ENCODE peak calls at places on chromosomes 4 and X, in nine cellular contexts. One of them, this sample, is unnamed.

GRCh38 chrX:131792789-131793462 is 230.2 kb upstream of the STK26 start:
- DNase-seq in activated B cell treated with CpG ODN at 0.5 μM for 24 hours: no peak
- DNase-seq in B cell: peak; percentile 59
- DNase-seq in spleen: peak; percentile 88
- DNase-seq in foreskin fibroblast: peak; percentile 26
- DNase-seq in fibroblast of villous mesenchyme: peak; percentile 97
- DNase-seq in endothelial cell of umbilical vein: no peak
- DNase-seq in heart left ventricle: peak; percentile 90
- DNase-seq in neural crest cell: no peak
- DNase-seq in this sample: no peak

GRCh38 chr4:42709392-42710065 is 52.6 kb upstream of the ATP8A1 start:
- DNase-seq in activated B cell treated with CpG ODN at 0.5 μM for 24 hours: no peak
- DNase-seq in B cell: no peak
- DNase-seq in spleen: no peak
- DNase-seq in foreskin fibroblast: no peak
- DNase-seq in fibroblast of villous mesenchyme: no peak
- DNase-seq in endothelial cell of umbilical vein: no peak
- DNase-seq in heart left ventricle: no peak
- DNase-seq in neural crest cell: no peak
- DNase-seq in this sample: no peak

GRCh38 chr4:74284074-74284473 is 24.2 kb upstream of the EPGN start:
- DNase-seq in activated B cell treated with CpG ODN at 0.5 μM for 24 hours: no peak
- DNase-seq in B cell: no peak
- DNase-seq in spleen: no peak
- DNase-seq in foreskin fibroblast: peak; percentile 55
- DNase-seq in fibroblast of villous mesenchyme: peak; percentile 18
- DNase-seq in endothelial cell of umbilical vein: no peak
- DNase-seq in heart left ventricle: no peak
- DNase-seq in neural crest cell: no peak
- DNase-seq in this sample: no peak

GRCh38 chrX:41600266-41600665 is 88.5 kb upstream of the GPR34 start:
- DNase-seq in activated B cell treated with CpG ODN at 0.5 μM for 24 hours: no peak
- DNase-seq in B cell: no peak
- DNase-seq in spleen: no peak
- DNase-seq in foreskin fibroblast: peak; percentile 29
- DNase-seq in fibroblast of villous mesenchyme: peak; percentile 35
- DNase-seq in endothelial cell of umbilical vein: peak; percentile 7
- DNase-seq in heart left ventricle: no peak
- DNase-seq in neural crest cell: no peak
- DNase-seq in this sample: no peak

GRCh38 chr4:25817059-25817681 is 45.6 kb downstream of the SEL1L3 start:
- DNase-seq in activated B cell treated with CpG ODN at 0.5 μM for 24 hours: no peak
- DNase-seq in B cell: no peak
- DNase-seq in spleen: no peak
- DNase-seq in foreskin fibroblast: no peak
- DNase-seq in fibroblast of villous mesenchyme: no peak
- DNase-seq in endothelial cell of umbilical vein: no peak
- DNase-seq in heart left ventricle: no peak
- DNase-seq in neural crest cell: no peak
- DNase-seq in this sample: no peak

GRCh38 chr4:6472387-6473263 is at the start of gene PPP2R2C:
- DNase-seq in activated B cell treated with CpG ODN at 0.5 μM for 24 hours: peak; percentile 12
- DNase-seq in B cell: peak; percentile 22
- DNase-seq in spleen: peak; percentile 65
- DNase-seq in foreskin fibroblast: no peak
- DNase-seq in fibroblast of villous mesenchyme: no peak
- DNase-seq in endothelial cell of umbilical vein: no peak
- DNase-seq in heart left ventricle: no peak
- DNase-seq in neural crest cell: no peak
- DNase-seq in this sample: peak; percentile 57

GRCh38 chrX:42680651-42681050 is 97.3 kb downstream of the PPP1R2C start:
- DNase-seq in activated B cell treated with CpG ODN at 0.5 μM for 24 hours: no peak
- DNase-seq in B cell: no peak
- DNase-seq in spleen: no peak
- DNase-seq in foreskin fibroblast: no peak
- DNase-seq in fibroblast of villous mesenchyme: peak; percentile 56
- DNase-seq in endothelial cell of umbilical vein: peak; percentile 85
- DNase-seq in heart left ventricle: no peak
- DNase-seq in neural crest cell: no peak
- DNase-seq in this sample: no peak

GRCh38 chr4:112726041-112726440 is 89.1 kb downstream of the LARP7 start:
- DNase-seq in activated B cell treated with CpG ODN at 0.5 μM for 24 hours: no peak
- DNase-seq in B cell: no peak
- DNase-seq in spleen: no peak
- DNase-seq in foreskin fibroblast: no peak
- DNase-seq in fibroblast of villous mesenchyme: no peak
- DNase-seq in endothelial cell of umbilical vein: no peak
- DNase-seq in heart left ventricle: no peak
- DNase-seq in neural crest cell: no peak
- DNase-seq in this sample: no peak

GRCh38 chr4:25814323-25814722 is 48.5 kb downstream of the SEL1L3 start:
- DNase-seq in activated B cell treated with CpG ODN at 0.5 μM for 24 hours: no peak
- DNase-seq in B cell: no peak
- DNase-seq in spleen: no peak
- DNase-seq in foreskin fibroblast: no peak
- DNase-seq in fibroblast of villous mesenchyme: no peak
- DNase-seq in endothelial cell of umbilical vein: peak; percentile 67
- DNase-seq in heart left ventricle: peak; percentile 41
- DNase-seq in neural crest cell: no peak
- DNase-seq in this sample: no peak

GRCh38 chr4:92305148-92305877 is 1.5 kb downstream of the GRID2 start:
- DNase-seq in activated B cell treated with CpG ODN at 0.5 μM for 24 hours: no peak
- DNase-seq in B cell: peak; percentile 19
- DNase-seq in spleen: no peak
- DNase-seq in foreskin fibroblast: peak; percentile 4
- DNase-seq in fibroblast of villous mesenchyme: peak; percentile 7
- DNase-seq in endothelial cell of umbilical vein: peak; percentile 67
- DNase-seq in heart left ventricle: peak; percentile 49
- DNase-seq in neural crest cell: peak; percentile 72
- DNase-seq in this sample: peak; percentile 81

GRCh38 chr4:151530783-151531182 is 121.8 kb downstream of the FHIP1A start:
- DNase-seq in activated B cell treated with CpG ODN at 0.5 μM for 24 hours: no peak
- DNase-seq in B cell: no peak
- DNase-seq in spleen: no peak
- DNase-seq in foreskin fibroblast: no peak
- DNase-seq in fibroblast of villous mesenchyme: peak; percentile 10
- DNase-seq in endothelial cell of umbilical vein: no peak
- DNase-seq in heart left ventricle: no peak
- DNase-seq in neural crest cell: no peak
- DNase-seq in this sample: no peak

GRCh38 chrX:8849462-8849861 is 48.3 kb upstream of the FAM9A start:
- DNase-seq in activated B cell treated with CpG ODN at 0.5 μM for 24 hours: no peak
- DNase-seq in B cell: no peak
- DNase-seq in spleen: no peak
- DNase-seq in foreskin fibroblast: no peak
- DNase-seq in fibroblast of villous mesenchyme: peak; percentile 68
- DNase-seq in endothelial cell of umbilical vein: no peak
- DNase-seq in heart left ventricle: no peak
- DNase-seq in neural crest cell: no peak
- DNase-seq in this sample: no peak

GRCh38 chrX:8851487-8851886 is 50.3 kb upstream of the FAM9A start:
- DNase-seq in activated B cell treated with CpG ODN at 0.5 μM for 24 hours: no peak
- DNase-seq in B cell: no peak
- DNase-seq in spleen: no peak
- DNase-seq in foreskin fibroblast: no peak
- DNase-seq in fibroblast of villous mesenchyme: no peak
- DNase-seq in endothelial cell of umbilical vein: no peak
- DNase-seq in heart left ventricle: no peak
- DNase-seq in neural crest cell: no peak
- DNase-seq in this sample: no peak

GRCh38 chrX:8848921-8849320 is 47.7 kb upstream of the FAM9A start:
- DNase-seq in activated B cell treated with CpG ODN at 0.5 μM for 24 hours: no peak
- DNase-seq in B cell: no peak
- DNase-seq in spleen: no peak
- DNase-seq in foreskin fibroblast: no peak
- DNase-seq in fibroblast of villous mesenchyme: peak; percentile 27
- DNase-seq in endothelial cell of umbilical vein: no peak
- DNase-seq in heart left ventricle: no peak
- DNase-seq in neural crest cell: no peak
- DNase-seq in this sample: no peak

GRCh38 chrX:8846271-8846670 is 45.1 kb upstream of the FAM9A start:
- DNase-seq in activated B cell treated with CpG ODN at 0.5 μM for 24 hours: no peak
- DNase-seq in B cell: no peak
- DNase-seq in spleen: no peak
- DNase-seq in foreskin fibroblast: no peak
- DNase-seq in fibroblast of villous mesenchyme: no peak
- DNase-seq in endothelial cell of umbilical vein: no peak
- DNase-seq in heart left ventricle: no peak
- DNase-seq in neural crest cell: no peak
- DNase-seq in this sample: no peak

DNA sequence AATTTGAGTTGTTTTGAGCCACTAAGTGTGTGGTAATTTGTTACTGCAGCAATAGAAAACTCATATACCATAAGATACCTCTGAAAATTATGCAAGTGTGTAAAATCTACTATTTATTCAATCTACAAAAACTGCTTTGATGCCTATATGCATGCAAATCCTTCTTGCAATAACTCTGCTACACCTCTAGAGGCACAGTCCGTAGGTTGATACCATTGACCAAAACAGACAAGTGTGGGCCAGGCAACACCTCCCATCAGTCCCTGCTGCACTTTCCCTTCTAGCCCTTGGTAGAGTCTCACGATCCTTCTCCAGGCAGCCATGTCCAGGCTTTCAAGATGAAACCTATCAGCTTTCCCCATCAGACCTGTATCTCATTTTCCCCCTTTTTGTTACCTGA is 48.8 kb upstream of the FAM9A start:
- DNase-seq in activated B cell treated with CpG ODN at 0.5 μM for 24 hours: no peak
- DNase-seq in B cell: no peak
- DNase-seq in spleen: no peak
- DNase-seq in foreskin fibroblast: no peak
- DNase-seq in fibroblast of villous mesenchyme: no peak
- DNase-seq in endothelial cell of umbilical vein: no peak
- DNase-seq in heart left ventricle: no peak
- DNase-seq in neural crest cell: no peak
- DNase-seq in this sample: no peak
- TF ChIP-seq CTCF in activated B cell treated with CpG ODN at 0.5 μM for 24 hours: no peak
- TF ChIP-seq CTCF in B cell: no peak
- TF ChIP-seq CTCF in spleen: no peak
- TF ChIP-seq CTCF in foreskin fibroblast: no peak
- TF ChIP-seq CTCF in fibroblast of villous mesenchyme: no peak
- TF ChIP-seq CTCF in endothelial cell of umbilical vein: no peak
- TF ChIP-seq CTCF in heart left ventricle: no peak
- TF ChIP-seq CTCF in neural crest cell: peak; percentile 25
- TF ChIP-seq CTCF in this sample: peak; percentile 37

DNA sequence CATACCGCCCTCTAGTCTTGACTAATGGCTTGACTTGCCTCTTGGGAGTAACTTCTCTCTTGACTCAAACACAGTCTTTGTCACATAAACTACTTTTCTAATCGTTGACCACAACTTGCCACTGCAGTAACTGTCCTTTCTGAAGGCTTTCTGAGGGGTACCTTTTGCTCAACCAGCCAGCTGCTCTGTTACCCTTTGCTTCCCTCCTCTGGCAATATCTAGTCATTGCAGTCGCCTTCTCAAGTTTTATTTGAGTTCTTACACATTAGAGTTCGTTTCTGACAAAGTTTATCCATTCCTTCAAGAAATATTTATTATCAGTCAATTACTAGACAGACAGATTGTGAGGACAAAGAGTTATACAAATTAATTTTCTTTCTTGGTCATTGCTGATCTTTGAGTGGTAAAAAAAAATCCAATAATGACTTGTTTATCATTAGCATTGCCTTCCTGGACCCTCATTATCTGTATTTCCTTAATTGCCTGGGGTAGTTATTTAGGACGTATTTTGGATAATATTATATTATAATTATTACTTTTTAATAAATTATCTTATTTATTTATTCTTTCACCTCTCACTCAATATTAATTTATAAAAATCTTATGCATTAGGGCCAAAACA is 506.8 kb upstream of the PCDH10 start:
- DNase-seq in activated B cell treated with CpG ODN at 0.5 μM for 24 hours: no peak
- DNase-seq in B cell: no peak
- DNase-seq in spleen: no peak
- DNase-seq in foreskin fibroblast: no peak
- DNase-seq in fibroblast of villous mesenchyme: peak; percentile 16
- DNase-seq in endothelial cell of umbilical vein: peak; percentile 74
- DNase-seq in heart left ventricle: no peak
- DNase-seq in neural crest cell: peak; percentile 33
- DNase-seq in this sample: no peak
- TF ChIP-seq CTCF in activated B cell treated with CpG ODN at 0.5 μM for 24 hours: no peak
- TF ChIP-seq CTCF in B cell: peak; percentile 34
- TF ChIP-seq CTCF in spleen: peak; percentile 18
- TF ChIP-seq CTCF in foreskin fibroblast: peak; percentile 58
- TF ChIP-seq CTCF in fibroblast of villous mesenchyme: peak; percentile 62
- TF ChIP-seq CTCF in endothelial cell of umbilical vein: peak; percentile 77
- TF ChIP-seq CTCF in heart left ventricle: peak; percentile 42
- TF ChIP-seq CTCF in neural crest cell: peak; percentile 88
- TF ChIP-seq CTCF in this sample: peak; percentile 92

GRCh38 chrX:29044802-29045201 is 457.6 kb downstream of the IL1RAPL1 start:
- DNase-seq in activated B cell treated with CpG ODN at 0.5 μM for 24 hours: no peak
- DNase-seq in B cell: no peak
- DNase-seq in spleen: no peak
- DNase-seq in foreskin fibroblast: no peak
- DNase-seq in fibroblast of villous mesenchyme: peak; percentile 3
- DNase-seq in endothelial cell of umbilical vein: peak; percentile 29
- DNase-seq in heart left ventricle: no peak
- DNase-seq in neural crest cell: no peak
- DNase-seq in this sample: no peak
- TF ChIP-seq CTCF in activated B cell treated with CpG ODN at 0.5 μM for 24 hours: no peak
- TF ChIP-seq CTCF in B cell: no peak
- TF ChIP-seq CTCF in spleen: no peak
- TF ChIP-seq CTCF in foreskin fibroblast: no peak
- TF ChIP-seq CTCF in fibroblast of villous mesenchyme: peak; percentile 11
- TF ChIP-seq CTCF in endothelial cell of umbilical vein: peak; percentile 5
- TF ChIP-seq CTCF in heart left ventricle: no peak
- TF ChIP-seq CTCF in neural crest cell: peak; percentile 48
- TF ChIP-seq CTCF in this sample: peak; percentile 53

GRCh38 chr4:164683040-164683439 is 70.9 kb upstream of the SMIM31 start:
- DNase-seq in activated B cell treated with CpG ODN at 0.5 μM for 24 hours: no peak
- DNase-seq in B cell: no peak
- DNase-seq in spleen: no peak
- DNase-seq in foreskin fibroblast: no peak
- DNase-seq in fibroblast of villous mesenchyme: no peak
- DNase-seq in endothelial cell of umbilical vein: no peak
- DNase-seq in heart left ventricle: no peak
- DNase-seq in neural crest cell: no peak
- DNase-seq in this sample: no peak
- TF ChIP-seq CTCF in activated B cell treated with CpG ODN at 0.5 μM for 24 hours: no peak
- TF ChIP-seq CTCF in B cell: no peak
- TF ChIP-seq CTCF in spleen: no peak
- TF ChIP-seq CTCF in foreskin fibroblast: no peak
- TF ChIP-seq CTCF in fibroblast of villous mesenchyme: no peak
- TF ChIP-seq CTCF in endothelial cell of umbilical vein: no peak
- TF ChIP-seq CTCF in heart left ventricle: no peak
- TF ChIP-seq CTCF in neural crest cell: no peak
- TF ChIP-seq CTCF in this sample: no peak

DNA sequence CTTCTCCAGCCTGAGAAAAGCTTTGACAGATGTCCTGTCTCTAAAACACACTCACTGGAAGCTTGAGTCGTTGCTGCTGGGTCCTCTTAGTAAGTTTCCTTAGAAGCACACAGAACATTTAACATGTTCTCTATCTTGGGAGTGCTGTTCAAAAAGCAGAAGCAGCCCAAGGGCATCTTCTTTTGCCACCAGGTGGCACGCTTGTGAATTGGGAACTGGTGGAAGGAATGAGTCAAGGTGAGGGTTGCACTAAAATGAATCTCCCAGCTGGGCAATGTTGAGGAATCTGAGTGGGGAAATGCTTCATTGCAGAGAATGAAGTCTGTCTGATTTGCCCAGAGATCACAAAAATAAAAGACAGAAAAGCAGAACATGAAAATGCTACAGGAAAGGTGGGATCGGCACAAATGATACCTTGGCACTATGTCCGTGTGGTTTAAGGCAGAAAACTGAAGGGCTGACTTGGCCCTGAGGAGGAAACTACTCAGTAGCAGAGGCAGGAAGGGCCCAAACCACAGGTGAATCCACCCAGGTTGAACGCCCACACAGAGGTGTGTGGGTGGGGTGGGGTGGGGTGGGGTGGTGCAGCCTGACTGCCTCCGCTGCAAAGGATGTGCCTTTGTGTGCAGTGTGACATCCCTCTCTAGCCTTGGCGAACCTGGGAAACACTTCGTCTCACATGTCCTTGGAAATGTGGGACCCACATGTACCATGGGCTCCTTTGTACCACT is 26.0 kb downstream of the KIT start:
- DNase-seq in activated B cell treated with CpG ODN at 0.5 μM for 24 hours: no peak
- DNase-seq in B cell: peak; percentile 40
- DNase-seq in spleen: no peak
- DNase-seq in foreskin fibroblast: no peak
- DNase-seq in fibroblast of villous mesenchyme: no peak
- DNase-seq in endothelial cell of umbilical vein: peak; percentile 39
- DNase-seq in heart left ventricle: no peak
- DNase-seq in neural crest cell: no peak
- DNase-seq in this sample: no peak
- TF ChIP-seq CTCF in activated B cell treated with CpG ODN at 0.5 μM for 24 hours: no peak
- TF ChIP-seq CTCF in B cell: peak; percentile 66
- TF ChIP-seq CTCF in spleen: peak; percentile 8
- TF ChIP-seq CTCF in foreskin fibroblast: peak; percentile 43
- TF ChIP-seq CTCF in fibroblast of villous mesenchyme: peak; percentile 27
- TF ChIP-seq CTCF in endothelial cell of umbilical vein: peak; percentile 20
- TF ChIP-seq CTCF in heart left ventricle: no peak
- TF ChIP-seq CTCF in neural crest cell: peak; percentile 30
- TF ChIP-seq CTCF in this sample: no peak